ENCODE peak calls at places on chromosomes 13 and 19, in seven cellular contexts. One of them, this sample, is unnamed.

GRCh38 chr13:73179906-73180305 is 121.1 kb downstream of the KLF5 start:
- DNase-seq in fibroblast of lung: peak
- DNase-seq in hepatocyte: no peak
- DNase-seq in H1: no peak
- DNase-seq in GM23248: no peak
- DNase-seq in HCT116: no peak
- DNase-seq in astrocyte: no peak
- DNase-seq in this sample: no peak

GRCh38 chr19:16025108-16026101 is 50.9 kb upstream of the TPM4 start:
- DNase-seq in fibroblast of lung: peak
- DNase-seq in hepatocyte: peak
- DNase-seq in H1: no peak
- DNase-seq in GM23248: peak
- DNase-seq in HCT116: peak
- DNase-seq in astrocyte: peak
- DNase-seq in this sample: no peak

GRCh38 chr13:52070929-52071523 is 46.5 kb downstream of the UTP14C start:
- DNase-seq in fibroblast of lung: peak
- DNase-seq in hepatocyte: no peak
- DNase-seq in H1: no peak
- DNase-seq in GM23248: peak
- DNase-seq in HCT116: no peak
- DNase-seq in astrocyte: peak
- DNase-seq in this sample: peak

GRCh38 chr13:49400755-49401659 is 42.9 kb downstream of the CAB39L start:
- DNase-seq in fibroblast of lung: peak
- DNase-seq in hepatocyte: peak
- DNase-seq in H1: no peak
- DNase-seq in GM23248: peak
- DNase-seq in HCT116: no peak
- DNase-seq in astrocyte: peak
- DNase-seq in this sample: no peak

GRCh38 chr19:46133101-46133627 is 8.7 kb upstream of the IGFL3 start:
- DNase-seq in fibroblast of lung: peak
- DNase-seq in hepatocyte: peak
- DNase-seq in H1: peak
- DNase-seq in GM23248: peak
- DNase-seq in HCT116: peak
- DNase-seq in astrocyte: peak
- DNase-seq in this sample: peak

GRCh38 chr13:30789360-30789862 is 54.1 kb downstream of the ALOX5AP start:
- DNase-seq in fibroblast of lung: no peak
- DNase-seq in hepatocyte: no peak
- DNase-seq in H1: no peak
- DNase-seq in GM23248: peak
- DNase-seq in HCT116: no peak
- DNase-seq in astrocyte: no peak
- DNase-seq in this sample: no peak

GRCh38 chr19:49327878-49328544 is 3.0 kb upstream of the SLC6A16 start:
- DNase-seq in fibroblast of lung: peak
- DNase-seq in hepatocyte: no peak
- DNase-seq in H1: no peak
- DNase-seq in GM23248: peak
- DNase-seq in HCT116: peak
- DNase-seq in astrocyte: no peak
- DNase-seq in this sample: peak

GRCh38 chr13:65784088-65784816 is 1445.9 kb downstream of the PCDH9 start:
- DNase-seq in fibroblast of lung: no peak
- DNase-seq in hepatocyte: no peak
- DNase-seq in H1: no peak
- DNase-seq in GM23248: no peak
- DNase-seq in HCT116: no peak
- DNase-seq in astrocyte: no peak
- DNase-seq in this sample: no peak

GRCh38 chr19:46447824-46448223 is 19.1 kb upstream of the PNMA8C start:
- DNase-seq in fibroblast of lung: no peak
- DNase-seq in hepatocyte: no peak
- DNase-seq in H1: no peak
- DNase-seq in GM23248: no peak
- DNase-seq in HCT116: no peak
- DNase-seq in astrocyte: no peak
- DNase-seq in this sample: no peak

GRCh38 chr13:105956891-105957290 is 578.6 kb downstream of the EFNB2 start:
- DNase-seq in fibroblast of lung: no peak
- DNase-seq in hepatocyte: no peak
- DNase-seq in H1: no peak
- DNase-seq in GM23248: no peak
- DNase-seq in HCT116: no peak
- DNase-seq in astrocyte: no peak
- DNase-seq in this sample: no peak

GRCh38 chr19:44303976-44304568 is 753 bp downstream of the ZNF235 start:
- DNase-seq in fibroblast of lung: peak
- DNase-seq in hepatocyte: peak
- DNase-seq in H1: no peak
- DNase-seq in GM23248: peak
- DNase-seq in HCT116: no peak
- DNase-seq in astrocyte: peak
- DNase-seq in this sample: peak

GRCh38 chr19:58396691-58397532 is 1.5 kb downstream of the RNF225 start:
- DNase-seq in fibroblast of lung: no peak
- DNase-seq in hepatocyte: no peak
- DNase-seq in H1: no peak
- DNase-seq in GM23248: no peak
- DNase-seq in HCT116: no peak
- DNase-seq in astrocyte: no peak
- DNase-seq in this sample: no peak

GRCh38 chr13:100156786-100157185 is 67.9 kb downstream of the PCCA start:
- DNase-seq in fibroblast of lung: peak
- DNase-seq in hepatocyte: no peak
- DNase-seq in H1: no peak
- DNase-seq in GM23248: peak
- DNase-seq in HCT116: no peak
- DNase-seq in astrocyte: peak
- DNase-seq in this sample: no peak

GRCh38 chr19:33373701-33374405 is at the start of gene CEBPG:
- DNase-seq in fibroblast of lung: peak
- DNase-seq in hepatocyte: peak
- DNase-seq in H1: no peak
- DNase-seq in GM23248: peak
- DNase-seq in HCT116: no peak
- DNase-seq in astrocyte: peak
- DNase-seq in this sample: peak

GRCh38 chr19:33374406-33374703 is 846 bp downstream of the CEBPG start:
- DNase-seq in fibroblast of lung: peak
- DNase-seq in hepatocyte: no peak
- DNase-seq in H1: no peak
- DNase-seq in GM23248: peak
- DNase-seq in HCT116: no peak
- DNase-seq in astrocyte: peak
- DNase-seq in this sample: peak

GRCh38 chr19:33375760-33376159 is 2.3 kb downstream of the CEBPG start:
- DNase-seq in fibroblast of lung: peak
- DNase-seq in hepatocyte: no peak
- DNase-seq in H1: no peak
- DNase-seq in GM23248: peak
- DNase-seq in HCT116: no peak
- DNase-seq in astrocyte: peak
- DNase-seq in this sample: no peak

GRCh38 chr19:33376423-33376822 is 2.9 kb downstream of the CEBPG start:
- DNase-seq in fibroblast of lung: peak
- DNase-seq in hepatocyte: peak
- DNase-seq in H1: no peak
- DNase-seq in GM23248: peak
- DNase-seq in HCT116: peak
- DNase-seq in astrocyte: peak
- DNase-seq in this sample: no peak

GRCh38 chr19:33375156-33375744 is 1.7 kb downstream of the CEBPG start:
- DNase-seq in fibroblast of lung: no peak
- DNase-seq in hepatocyte: no peak
- DNase-seq in H1: no peak
- DNase-seq in GM23248: no peak
- DNase-seq in HCT116: no peak
- DNase-seq in astrocyte: no peak
- DNase-seq in this sample: no peak
- H3K4me3 ChIP-seq in fibroblast of lung: peak
- H3K4me3 ChIP-seq in hepatocyte: peak
- H3K4me3 ChIP-seq in H1: peak
- H3K4me3 ChIP-seq in GM23248: peak
- H3K4me3 ChIP-seq in HCT116: peak
- H3K4me3 ChIP-seq in astrocyte: peak
- H3K4me3 ChIP-seq in this sample: peak

GRCh38 chr19:50626796-50627195 is 12.9 kb downstream of the SYT3 start:
- DNase-seq in fibroblast of lung: no peak
- DNase-seq in hepatocyte: no peak
- DNase-seq in H1: no peak
- DNase-seq in GM23248: peak
- DNase-seq in HCT116: no peak
- DNase-seq in astrocyte: no peak
- DNase-seq in this sample: no peak

GRCh38 chr19:50629801-50630200 is 9.9 kb downstream of the SYT3 start:
- DNase-seq in fibroblast of lung: no peak
- DNase-seq in hepatocyte: no peak
- DNase-seq in H1: no peak
- DNase-seq in GM23248: no peak
- DNase-seq in HCT116: no peak
- DNase-seq in astrocyte: no peak
- DNase-seq in this sample: no peak

GRCh38 chr19:50628146-50628545 is 11.5 kb downstream of the SYT3 start:
- DNase-seq in fibroblast of lung: no peak
- DNase-seq in hepatocyte: no peak
- DNase-seq in H1: no peak
- DNase-seq in GM23248: no peak
- DNase-seq in HCT116: no peak
- DNase-seq in astrocyte: no peak
- DNase-seq in this sample: no peak

GRCh38 chr19:50628551-50628950 is 11.1 kb downstream of the SYT3 start:
- DNase-seq in fibroblast of lung: no peak
- DNase-seq in hepatocyte: no peak
- DNase-seq in H1: no peak
- DNase-seq in GM23248: no peak
- DNase-seq in HCT116: no peak
- DNase-seq in astrocyte: no peak
- DNase-seq in this sample: no peak

GRCh38 chr19:50629194-50629593 is 10.5 kb downstream of the SYT3 start:
- DNase-seq in fibroblast of lung: no peak
- DNase-seq in hepatocyte: no peak
- DNase-seq in H1: no peak
- DNase-seq in GM23248: no peak
- DNase-seq in HCT116: no peak
- DNase-seq in astrocyte: no peak
- DNase-seq in this sample: no peak
- TF ChIP-seq EZH2 in fibroblast of lung: no peak
- TF ChIP-seq EZH2 in hepatocyte: no peak
- TF ChIP-seq EZH2 in H1: no peak
- TF ChIP-seq EZH2 in GM23248: no peak
- TF ChIP-seq EZH2 in HCT116: no peak
- TF ChIP-seq EZH2 in astrocyte: no peak
- TF ChIP-seq EZH2 in this sample: no peak

GRCh38 chr19:7922841-7923205 is 2.7 kb downstream of the SNAPC2 start:
- DNase-seq in fibroblast of lung: no peak
- DNase-seq in hepatocyte: no peak
- DNase-seq in H1: no peak
- DNase-seq in GM23248: no peak
- DNase-seq in HCT116: no peak
- DNase-seq in astrocyte: no peak
- DNase-seq in this sample: no peak

GRCh38 chr19:7925171-7925837 is 631 bp downstream of the CTXN1 start:
- DNase-seq in fibroblast of lung: peak
- DNase-seq in hepatocyte: peak
- DNase-seq in H1: peak
- DNase-seq in GM23248: peak
- DNase-seq in HCT116: peak
- DNase-seq in astrocyte: peak
- DNase-seq in this sample: peak

GRCh38 chr19:7923295-7924191 is 2.4 kb downstream of the CTXN1 start:
- DNase-seq in fibroblast of lung: no peak
- DNase-seq in hepatocyte: no peak
- DNase-seq in H1: no peak
- DNase-seq in GM23248: no peak
- DNase-seq in HCT116: no peak
- DNase-seq in astrocyte: no peak
- DNase-seq in this sample: no peak

GRCh38 chr19:7924651-7925170 is 1.2 kb downstream of the CTXN1 start:
- DNase-seq in fibroblast of lung: no peak
- DNase-seq in hepatocyte: no peak
- DNase-seq in H1: no peak
- DNase-seq in GM23248: no peak
- DNase-seq in HCT116: no peak
- DNase-seq in astrocyte: no peak
- DNase-seq in this sample: no peak

DNA sequence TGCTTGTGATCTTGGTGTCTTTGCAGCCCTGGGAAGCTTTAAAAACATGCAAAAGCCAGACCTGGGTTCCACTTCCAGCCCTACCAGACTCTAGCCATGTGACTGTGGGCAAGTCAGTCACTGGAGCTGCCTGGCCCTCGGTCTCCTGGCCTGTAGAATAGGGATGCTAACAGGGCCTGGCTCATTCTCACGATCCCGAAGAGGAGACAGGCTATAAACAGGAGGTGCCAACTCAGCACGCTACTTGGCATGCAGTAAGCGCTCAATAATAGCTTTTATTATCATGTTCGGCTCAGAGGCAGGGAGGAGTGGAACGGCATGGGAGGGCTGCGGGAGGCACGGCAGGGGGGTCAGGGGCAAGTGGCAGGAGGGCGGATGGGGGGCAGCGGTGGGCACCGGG is 1.7 kb downstream of the CTXN1 start:
- DNase-seq in fibroblast of lung: no peak
- DNase-seq in hepatocyte: no peak
- DNase-seq in H1: no peak
- DNase-seq in GM23248: no peak
- DNase-seq in HCT116: no peak
- DNase-seq in astrocyte: no peak
- DNase-seq in this sample: peak
- H3K27ac ChIP-seq in fibroblast of lung: no peak
- H3K27ac ChIP-seq in hepatocyte: no peak
- H3K27ac ChIP-seq in H1: no peak
- H3K27ac ChIP-seq in GM23248: no peak
- H3K27ac ChIP-seq in HCT116: peak
- H3K27ac ChIP-seq in astrocyte: no peak
- H3K27ac ChIP-seq in this sample: peak

DNA sequence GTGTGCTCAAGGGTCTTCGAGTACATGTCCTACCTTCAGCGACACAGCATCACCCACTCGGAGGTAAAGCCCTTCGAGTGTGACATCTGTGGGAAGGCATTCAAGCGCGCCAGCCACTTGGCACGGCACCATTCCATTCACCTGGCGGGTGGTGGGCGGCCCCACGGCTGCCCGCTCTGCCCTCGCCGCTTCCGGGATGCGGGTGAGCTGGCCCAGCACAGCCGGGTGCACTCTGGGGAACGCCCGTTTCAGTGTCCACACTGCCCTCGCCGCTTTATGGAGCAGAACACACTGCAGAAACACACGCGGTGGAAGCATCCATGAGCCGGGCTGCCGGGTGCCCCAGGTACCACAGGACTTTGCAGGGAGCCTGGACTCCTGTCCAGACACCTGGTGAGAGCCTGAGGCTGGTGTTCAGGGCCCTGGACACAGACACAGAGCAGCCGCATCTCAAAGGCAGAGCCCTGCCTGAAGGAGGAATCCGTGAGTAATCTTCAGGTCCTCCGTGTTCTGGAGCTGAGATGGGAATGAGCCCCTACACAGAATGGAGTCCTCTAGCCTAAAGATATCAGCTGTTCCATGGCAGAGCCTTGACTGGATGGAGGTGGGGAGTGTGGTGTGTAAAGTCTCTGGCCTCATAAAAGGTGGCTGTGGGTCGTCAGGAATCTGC is 1.5 kb downstream of the ZNF581 start:
- DNase-seq in fibroblast of lung: no peak
- DNase-seq in hepatocyte: no peak
- DNase-seq in H1: no peak
- DNase-seq in GM23248: no peak
- DNase-seq in HCT116: no peak
- DNase-seq in astrocyte: no peak
- DNase-seq in this sample: no peak
- H3K4me3 ChIP-seq in fibroblast of lung: peak
- H3K4me3 ChIP-seq in hepatocyte: no peak
- H3K4me3 ChIP-seq in H1: peak
- H3K4me3 ChIP-seq in GM23248: peak
- H3K4me3 ChIP-seq in HCT116: peak
- H3K4me3 ChIP-seq in astrocyte: peak
- H3K4me3 ChIP-seq in this sample: peak

This sample was measured in A673.